ENCODE peak calls at places on chromosomes 16 and 17, in eight cellular contexts. C is nephron progenitor cell; Z is T-cell; L is heart right ventricle; Y is iris pigment epithelial cell; N is heart left ventricle; I is NCI-H2029; H is stimulated activated CD4-positive, alpha-beta T cell treated with anti-CD3 and anti-CD28 coated beads, Interleukin-2, amount 100 ng/mL, for 48 hours. S is an unnamed sample.

GRCh38 chr16:72721981-72722380 is 325.9 kb downstream of the ZFHX3 start:
- DNase-seq in C (no peak), Z (no peak), L (no peak), Y (no peak), N (no peak), I (no peak), H (no peak), S (no peak)

GRCh38 chr16:49620158-49620867 is 235.6 kb downstream of the ZNF423 start:
- DNase-seq in C (no peak), Z (no peak), L (peak), Y (peak), N (peak), I (no peak), H (no peak), S (no peak)

GRCh38 chr16:21083729-21084268 is 66.8 kb downstream of the DNAH3 start:
- DNase-seq in C (peak), Z (no peak), L (peak), Y (peak), N (peak), I (no peak), H (peak), S (peak)

GRCh38 chr17:75610103-75610984 is 22.7 kb downstream of the MYO15B start:
- DNase-seq in C (no peak), Z (no peak), L (no peak), Y (no peak), N (no peak), I (no peak), H (no peak), S (peak)

GRCh38 chr17:8994319-8994718 is 27.0 kb upstream of the NTN1 start:
- DNase-seq in C (peak), Z (no peak), L (peak), Y (peak), N (peak), I (no peak), H (peak), S (peak)

GRCh38 chr17:3964203-3965122 is at the start of gene ATP2A3:
- DNase-seq in C (no peak), Z (peak), L (no peak), Y (no peak), N (no peak), I (no peak), H (peak), S (peak)

GRCh38 chr16:3945751-3946603 is 65.5 kb upstream of the CREBBP start:
- DNase-seq in C (no peak), Z (no peak), L (peak), Y (peak), N (peak), I (peak), H (no peak), S (no peak)

GRCh38 chr16:62832214-62832613 is 796.0 kb upstream of the CDH8 start:
- DNase-seq in C (no peak), Z (no peak), L (no peak), Y (no peak), N (no peak), I (no peak), H (no peak), S (no peak)

GRCh38 chr16:47018223-47018891 is 44.9 kb upstream of the DNAJA2 start:
- DNase-seq in C (peak), Z (no peak), L (no peak), Y (peak), N (no peak), I (no peak), H (peak), S (peak)

GRCh38 chr17:9672691-9673090 is 27.4 kb downstream of the USP43 start:
- DNase-seq in C (no peak), Z (no peak), L (no peak), Y (no peak), N (no peak), I (no peak), H (no peak), S (no peak)

GRCh38 chr17:66276328-66276937 is 26.0 kb upstream of the PRKCA start:
- DNase-seq in C (no peak), Z (no peak), L (no peak), Y (peak), N (no peak), I (no peak), H (no peak), S (no peak)

GRCh38 chr17:78492116-78492799 is 84.9 kb downstream of the DNAH17 start:
- DNase-seq in C (no peak), Z (no peak), L (no peak), Y (no peak), N (no peak), I (no peak), H (no peak), S (no peak)

GRCh38 chr17:38748329-38749221 is at the start of gene PCGF2:
- DNase-seq in C (peak), Z (no peak), L (peak), Y (peak), N (peak), I (peak), H (no peak), S (peak)

GRCh38 chr17:28675485-28675884 is 13.5 kb downstream of the SUPT6H start:
- DNase-seq in C (no peak), Z (no peak), L (no peak), Y (peak), N (no peak), I (no peak), H (no peak), S (no peak)

GRCh38 chr17:79990051-79990592 is 45.5 kb downstream of the TBC1D16 start:
- DNase-seq in C (no peak), Z (no peak), L (no peak), Y (no peak), N (no peak), I (no peak), H (no peak), S (peak)

GRCh38 chr16:89946515-89946914 is 2.0 kb upstream of the DEF8 start:
- DNase-seq in C (no peak), Z (no peak), L (no peak), Y (no peak), N (no peak), I (no peak), H (no peak), S (no peak)